ENCODE peak calls at places on chromosomes 2 and 18, in seven cellular contexts. H, C, W, I, G, Z and V are unnamed samples. For H3K36me3, the result is how much of the 10 kb centered on the place peaks cover.

GRCh38 chr2:127560201-127560928 is 24.9 kb downstream of the MYO7B start:
- DNase-seq in H (no peak), C (no peak), W (no peak), I (peak), G (no peak), Z (no peak), V (no peak)

GRCh38 chr2:97741686-97742085 is 28.3 kb downstream of the ZAP70 start:
- DNase-seq in H (no peak), C (no peak), W (no peak), I (no peak), G (no peak), Z (no peak), V (no peak)

GRCh38 chr18:7325126-7325430 is 94.2 kb downstream of the LRRC30 start:
- DNase-seq in H (no peak), C (no peak), W (no peak), I (no peak), G (no peak), Z (no peak), V (no peak)

GRCh38 chr2:159712929-159713575 is 746 bp downstream of the MARCHF7 start:
- DNase-seq in H (no peak), C (no peak), W (no peak), I (no peak), G (no peak), Z (no peak), V (no peak)

GRCh38 chr2:14524803-14525080 is 107.8 kb upstream of the LRATD1 start:
- DNase-seq in H (no peak), C (no peak), W (peak), I (no peak), G (no peak), Z (no peak), V (no peak)

GRCh38 chr2:55901941-55902340 is 21.6 kb downstream of the EFEMP1 start:
- DNase-seq in H (no peak), C (no peak), W (no peak), I (no peak), G (no peak), Z (no peak), V (no peak)

GRCh38 chr2:38315707-38316333 is 61.3 kb downstream of the ATL2 start:
- DNase-seq in H (no peak), C (no peak), W (peak), I (no peak), G (no peak), Z (no peak), V (no peak)

GRCh38 chr2:85254540-85255261 is 73.1 kb downstream of the TGOLN2 start:
- DNase-seq in H (no peak), C (no peak), W (no peak), I (no peak), G (no peak), Z (no peak), V (no peak)

GRCh38 chr2:239913632-239914417 is 111.3 kb downstream of the NDUFA10 start:
- DNase-seq in H (no peak), C (no peak), W (no peak), I (no peak), G (no peak), Z (no peak), V (no peak)

GRCh38 chr2:12430036-12430795 is 286.5 kb upstream of the TRIB2 start:
- DNase-seq in H (no peak), C (no peak), W (peak), I (no peak), G (no peak), Z (no peak), V (no peak)

GRCh38 chr18:9788140-9788539 is 80.0 kb downstream of the RAB31 start:
- DNase-seq in H (no peak), C (no peak), W (no peak), I (no peak), G (no peak), Z (no peak), V (no peak)

GRCh38 chr2:235666240-235666781 is 172.5 kb downstream of the AGAP1 start:
- DNase-seq in H (no peak), C (no peak), W (peak), I (no peak), G (no peak), Z (peak), V (no peak)

GRCh38 chr2:24922556-24922955 is 2.5 kb upstream of the ADCY3 start:
- DNase-seq in H (no peak), C (no peak), W (no peak), I (no peak), G (no peak), Z (no peak), V (no peak)

GRCh38 chr2:9086465-9086864 is 83.0 kb upstream of the MBOAT2 start:
- DNase-seq in H (no peak), C (no peak), W (no peak), I (no peak), G (no peak), Z (no peak), V (no peak)

DNA sequence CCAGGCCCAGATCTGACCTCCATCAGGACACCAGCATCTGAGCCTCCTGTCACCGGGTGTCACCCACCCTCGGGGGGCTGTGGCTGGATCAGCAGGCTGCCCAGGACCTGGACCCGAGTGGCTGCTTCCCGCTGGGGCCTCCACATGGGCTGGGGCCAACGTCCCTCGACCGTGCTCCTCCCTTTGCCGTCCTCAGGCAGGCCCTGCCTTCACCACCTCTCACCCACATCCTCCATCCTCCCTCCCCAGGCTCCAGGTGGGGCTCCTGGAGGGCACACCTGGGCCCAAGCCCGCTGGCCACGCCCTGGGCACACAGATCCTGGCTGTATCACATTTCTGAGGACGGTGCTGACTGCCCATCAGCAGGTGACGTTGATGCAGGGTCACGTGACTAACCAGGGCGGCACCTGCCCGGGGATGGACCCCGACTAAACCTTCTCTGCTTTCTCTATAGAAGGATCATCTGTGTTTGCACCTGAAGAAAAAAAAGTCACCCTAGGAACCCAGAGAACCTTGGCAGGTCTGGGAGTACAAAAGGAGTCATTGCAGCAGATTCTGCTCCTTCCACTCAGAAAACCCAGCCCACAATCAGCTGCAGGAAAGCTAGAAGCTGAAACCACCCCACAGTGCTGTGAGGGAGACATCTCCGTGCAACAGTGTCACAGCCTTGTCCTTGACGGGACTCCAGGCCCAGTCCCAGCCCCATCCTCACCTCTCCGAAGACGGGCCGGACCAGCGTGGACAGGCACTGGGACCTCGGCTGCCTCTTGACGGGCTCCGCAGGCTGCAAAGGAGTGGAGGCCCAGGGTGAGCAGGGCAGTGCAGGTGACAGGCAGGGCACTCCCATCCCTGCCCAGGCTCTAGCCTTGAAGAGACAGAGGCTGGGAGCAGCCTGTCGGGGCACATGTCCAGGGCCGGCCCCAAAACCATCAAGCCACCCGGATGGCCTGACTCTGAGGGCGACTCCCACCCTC is 11.2 kb downstream of the STK25 start:
- DNase-seq in H (no peak), C (no peak), W (no peak), I (no peak), G (peak), Z (no peak), V (no peak)
- H3K36me3 ChIP-seq in H (under half), C (under half), W (half or more), I (half or more), G (under half), Z (half or more), V (half or more)

GRCh38 chr2:206232287-206233035 is 42.0 kb upstream of the ZDBF2 start:
- DNase-seq in H (no peak), C (no peak), W (no peak), I (no peak), G (no peak), Z (no peak), V (no peak)

GRCh38 chr2:206229642-206230041 is 44.8 kb upstream of the ZDBF2 start:
- DNase-seq in H (no peak), C (no peak), W (no peak), I (no peak), G (no peak), Z (no peak), V (no peak)

GRCh38 chr2:206231669-206232286 is 42.7 kb upstream of the ZDBF2 start:
- DNase-seq in H (no peak), C (no peak), W (no peak), I (no peak), G (no peak), Z (no peak), V (no peak)

GRCh38 chr2:206225435-206226232 is 48.8 kb upstream of the ZDBF2 start:
- DNase-seq in H (no peak), C (no peak), W (no peak), I (no peak), G (no peak), Z (no peak), V (no peak)

GRCh38 chr2:206230060-206230890 is 44.2 kb upstream of the ZDBF2 start:
- DNase-seq in H (no peak), C (no peak), W (no peak), I (no peak), G (no peak), Z (no peak), V (no peak)
- TF ChIP-seq CTCF in H (no peak), C (no peak), W (no peak), I (no peak), G (no peak), Z (no peak), V (no peak)

DNA sequence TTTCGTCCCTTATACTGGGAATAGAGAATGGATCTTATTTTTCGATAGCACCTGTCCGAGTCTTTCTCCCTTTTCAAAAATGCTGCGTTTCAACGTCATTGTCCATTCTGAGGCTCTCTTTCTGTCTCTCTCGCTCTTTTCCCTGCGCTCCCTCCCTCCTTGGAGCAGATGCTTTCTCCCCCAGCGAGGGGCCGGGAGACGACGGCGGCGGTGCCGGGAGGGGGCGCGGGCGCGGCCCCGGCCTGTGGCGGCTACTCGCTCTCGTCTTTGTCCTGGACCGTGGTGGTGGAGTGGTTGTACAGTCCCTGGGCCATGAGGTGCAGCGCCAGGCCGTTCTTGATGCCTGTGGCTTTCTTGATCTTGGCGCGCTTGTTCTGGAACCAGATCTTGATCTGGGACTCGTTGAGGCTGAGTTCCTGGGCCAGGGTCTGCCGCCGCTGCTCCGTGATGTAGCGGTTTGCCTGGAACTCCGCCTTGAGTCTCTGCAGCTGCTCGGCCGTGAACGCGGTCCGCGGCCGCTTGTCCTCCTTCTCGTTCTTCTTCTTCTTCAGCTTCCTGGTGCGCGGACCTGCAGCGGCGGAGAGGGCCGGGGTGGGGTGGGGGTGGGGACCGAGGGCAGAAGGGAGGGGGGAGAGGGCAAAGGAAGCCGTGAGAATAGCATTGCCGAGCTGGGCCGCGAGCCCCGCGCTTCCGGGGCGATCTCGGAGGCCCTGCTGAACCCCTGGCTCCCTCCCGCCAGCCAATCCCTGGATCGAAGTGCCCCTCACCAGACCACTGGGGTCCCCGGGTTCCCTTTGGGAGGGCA is 4.6 kb downstream of the EN1 start:
- DNase-seq in H (no peak), C (no peak), W (no peak), I (peak), G (no peak), Z (no peak), V (no peak)
- H3K4me3 ChIP-seq in H (peak), C (peak), W (no peak), I (peak), G (no peak), Z (peak), V (peak)

GRCh38 chr18:23471486-23471885 is 18.4 kb downstream of the RIOK3 start:
- DNase-seq in H (no peak), C (no peak), W (no peak), I (no peak), G (no peak), Z (no peak), V (no peak)

GRCh38 chr18:23468753-23469459 is 15.8 kb downstream of the RIOK3 start:
- DNase-seq in H (no peak), C (no peak), W (no peak), I (no peak), G (no peak), Z (no peak), V (no peak)

DNA sequence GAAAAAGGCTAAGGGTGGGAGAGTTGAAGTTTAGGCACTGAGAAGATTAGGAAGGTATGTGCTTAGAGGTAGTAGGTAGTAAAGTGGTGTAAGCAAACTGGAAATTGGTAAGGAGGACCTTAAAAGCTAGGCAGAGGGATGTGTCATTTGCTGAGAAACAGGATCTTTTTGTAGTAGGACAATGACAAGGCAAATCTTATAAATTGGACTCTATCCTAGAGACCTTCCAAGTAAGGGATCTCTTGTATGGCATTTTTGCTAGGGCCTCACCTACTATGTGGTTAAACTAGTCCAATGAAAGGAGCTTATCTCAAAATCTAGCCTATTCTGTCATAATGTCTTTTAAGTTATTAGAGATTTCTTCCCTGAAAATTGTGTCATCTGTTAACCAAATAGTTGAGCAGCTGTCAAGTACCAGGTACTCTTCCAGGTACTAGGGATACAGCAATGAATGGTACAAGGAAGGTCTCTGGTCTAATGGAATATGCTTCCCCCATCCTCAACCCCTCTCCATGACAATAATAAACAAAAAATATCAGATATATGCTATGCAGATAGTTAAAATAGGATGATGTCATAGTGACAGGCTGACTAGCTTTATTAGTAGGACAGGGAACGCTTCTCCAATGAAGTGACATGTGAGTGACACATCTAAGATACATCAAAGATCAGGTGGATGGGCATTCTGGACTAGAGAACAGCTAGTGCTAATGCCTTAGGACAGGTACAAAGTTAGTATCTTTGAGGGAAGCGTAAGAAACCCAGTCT is 17.7 kb downstream of the RIOK3 start:
- DNase-seq in H (no peak), C (no peak), W (no peak), I (no peak), G (no peak), Z (no peak), V (no peak)
- H3K36me3 ChIP-seq in H (under half), C (under half), W (half or more), I (half or more), G (under half), Z (half or more), V (half or more)